ENCODE peak calls at places on chromosome 11, in eight cellular contexts. A, K, T, B, U, O, Q and C are unnamed samples. For H3K9me3, the result is how much of the 10 kb centered on the place peaks cover.

GRCh38 chr11:42770444-42771065 is 541.2 kb upstream of the API5 start:
- DNase-seq in A (no peak), B (no peak), K (no peak), O (no peak), T (no peak), U (peak), Q (peak), C (no peak)

GRCh38 chr11:31560842-31561476 is 51.4 kb downstream of the ELP4 start:
- DNase-seq in U (no peak), K (no peak), O (no peak), Q (no peak), T (no peak), B (no peak), A (no peak), C (no peak)

GRCh38 chr11:119365071-119365591 is 16.4 kb downstream of the USP2 start:
- DNase-seq in A (no peak), O (no peak), B (peak), K (no peak), U (no peak), Q (no peak), T (no peak), C (no peak)

GRCh38 chr11:21476588-21476987 is 716.3 kb upstream of the ANO5 start:
- DNase-seq in Q (no peak), B (no peak), K (no peak), T (no peak), O (no peak), U (no peak), A (no peak), C (no peak)

GRCh38 chr11:122207505-122207904 is 91.5 kb upstream of the BLID start:
- DNase-seq in K (no peak), A (no peak), T (no peak), U (no peak), Q (peak), B (peak), O (no peak), C (no peak)

GRCh38 chr11:90465553-90465952 is 242.7 kb upstream of the CHORDC1 start:
- DNase-seq in O (no peak), T (no peak), U (no peak), Q (no peak), A (no peak), K (no peak), B (no peak), C (no peak)

GRCh38 chr11:121344824-121345223 is 52.3 kb downstream of the SC5D start:
- DNase-seq in Q (no peak), B (no peak), U (no peak), T (no peak), O (no peak), A (no peak), K (no peak), C (no peak)

GRCh38 chr11:110513521-110514450 is 84.0 kb downstream of the FDX1 start:
- DNase-seq in U (no peak), A (no peak), B (peak), T (no peak), Q (peak), K (no peak), O (no peak), C (no peak)

GRCh38 chr11:26764825-26765224 is 43.0 kb upstream of the SLC5A12 start:
- DNase-seq in K (no peak), U (no peak), Q (no peak), A (no peak), O (no peak), B (no peak), T (no peak), C (no peak)

GRCh38 chr11:88604255-88604654 is 266.7 kb upstream of the CTSC start:
- DNase-seq in B (no peak), T (no peak), O (no peak), A (no peak), U (no peak), Q (peak), K (no peak), C (no peak)

GRCh38 chr11:34214961-34215805 is 109.8 kb downstream of the NAT10 start:
- DNase-seq in A (no peak), U (no peak), O (no peak), K (no peak), Q (no peak), B (no peak), T (no peak), C (no peak)

GRCh38 chr11:110356769-110357671 is 60.6 kb upstream of the RDX start:
- DNase-seq in A (no peak), B (no peak), O (no peak), T (no peak), Q (peak), U (no peak), K (peak), C (no peak)

GRCh38 chr11:87870081-87870480 is 305.2 kb downstream of the RAB38 start:
- DNase-seq in U (no peak), B (no peak), O (no peak), K (no peak), Q (no peak), T (no peak), A (no peak), C (no peak)

GRCh38 chr11:1238767-1239595 is 16.1 kb downstream of the MUC5B start:
- DNase-seq in U (peak), K (no peak), O (no peak), Q (no peak), T (no peak), B (no peak), A (no peak), C (no peak)

GRCh38 chr11:128294685-128295079 is 292.7 kb downstream of the ETS1 start:
- DNase-seq in O (no peak), K (no peak), T (no peak), Q (no peak), B (no peak), U (no peak), A (no peak), C (no peak)

GRCh38 chr11:71481101-71481960 is 28.3 kb downstream of the NADSYN1 start:
- DNase-seq in Q (no peak), U (no peak), A (no peak), O (no peak), B (no peak), K (no peak), T (no peak), C (no peak)

GRCh38 chr11:35746356-35747153 is 84.0 kb downstream of the TRIM44 start:
- DNase-seq in T (no peak), K (no peak), Q (peak), U (no peak), B (no peak), A (no peak), O (no peak), C (no peak)

GRCh38 chr11:110431212-110432073 is 1.7 kb downstream of the FDX1 start:
- DNase-seq in K (no peak), A (no peak), B (no peak), T (no peak), O (no peak), Q (peak), U (no peak), C (no peak)

GRCh38 chr11:3164540-3165151 is 464 bp downstream of the OSBPL5 start:
- DNase-seq in Q (no peak), U (no peak), A (no peak), O (no peak), T (no peak), K (no peak), B (peak), C (peak)

GRCh38 chr11:63445720-63446119 is 45.2 kb downstream of the PLAAT5 start:
- DNase-seq in A (no peak), U (no peak), O (no peak), Q (peak), K (no peak), B (no peak), T (no peak), C (no peak)

GRCh38 chr11:112499153-112499907 is 238.7 kb upstream of the PLET1 start:
- DNase-seq in O (no peak), K (no peak), Q (no peak), B (no peak), A (no peak), U (no peak), T (no peak), C (no peak)

GRCh38 chr11:69416123-69416475 is 65.4 kb upstream of the LINC01488 start:
- DNase-seq in A (no peak), U (no peak), Q (no peak), B (no peak), T (no peak), K (no peak), O (no peak), C (no peak)

GRCh38 chr11:99534812-99535211 is 514.1 kb downstream of the CNTN5 start:
- DNase-seq in O (no peak), U (no peak), Q (peak), T (no peak), B (no peak), K (no peak), A (no peak), C (no peak)

GRCh38 chr11:72373163-72373562 is 61.2 kb downstream of the CLPB start:
- DNase-seq in T (no peak), A (no peak), B (no peak), O (no peak), Q (no peak), K (no peak), U (peak), C (no peak)

GRCh38 chr11:91904792-91905785 is 319.5 kb upstream of the FAT3 start:
- DNase-seq in B (no peak), A (no peak), K (no peak), U (no peak), Q (no peak), T (no peak), O (no peak), C (no peak)

GRCh38 chr11:116773203-116774112 is 671 bp upstream of the BUD13 start:
- DNase-seq in O (peak), A (no peak), T (no peak), K (peak), U (no peak), B (no peak), Q (no peak), C (no peak)

GRCh38 chr11:106470230-106470629 is 392.8 kb downstream of the AASDHPPT start:
- DNase-seq in A (no peak), K (no peak), B (no peak), O (no peak), U (no peak), Q (no peak), T (no peak), C (no peak)

GRCh38 chr11:106467486-106467885 is 390.0 kb downstream of the AASDHPPT start:
- DNase-seq in U (no peak), A (no peak), K (no peak), O (no peak), Q (no peak), B (no peak), T (no peak), C (no peak)

GRCh38 chr11:106468531-106468930 is 391.1 kb downstream of the AASDHPPT start:
- DNase-seq in Q (peak), K (no peak), A (no peak), B (no peak), T (no peak), O (no peak), U (no peak), C (no peak)

GRCh38 chr11:106466441-106467190 is 389.2 kb downstream of the AASDHPPT start:
- DNase-seq in T (no peak), Q (peak), A (no peak), U (no peak), B (no peak), O (no peak), K (no peak), C (no peak)

DNA sequence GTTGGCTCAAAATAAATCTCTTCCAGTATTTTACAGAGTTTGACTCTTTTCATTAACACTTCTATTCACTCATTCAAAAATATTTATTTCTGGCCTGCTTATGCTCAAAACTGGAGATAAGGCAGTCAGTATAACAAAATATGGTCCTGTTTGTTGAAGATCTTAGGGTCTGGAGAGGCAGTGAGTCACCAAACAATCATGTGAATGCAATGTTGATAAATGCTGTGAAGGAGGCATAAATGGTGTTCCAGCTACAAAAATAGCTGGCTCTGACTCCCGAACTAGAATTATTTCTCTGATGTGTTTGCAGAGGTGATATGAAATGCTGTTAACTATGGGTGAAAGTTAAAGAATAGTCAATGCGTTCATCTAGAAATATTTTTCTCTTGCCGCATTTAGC is 390.6 kb downstream of the AASDHPPT start:
- DNase-seq in B (no peak), A (no peak), O (no peak), Q (peak), U (no peak), T (no peak), K (no peak), C (no peak)
- H3K9me3 ChIP-seq in B (under half), A (under half), O (under half), Q (under half), U (under half), T (under half), K (under half), C (under half)

DNA sequence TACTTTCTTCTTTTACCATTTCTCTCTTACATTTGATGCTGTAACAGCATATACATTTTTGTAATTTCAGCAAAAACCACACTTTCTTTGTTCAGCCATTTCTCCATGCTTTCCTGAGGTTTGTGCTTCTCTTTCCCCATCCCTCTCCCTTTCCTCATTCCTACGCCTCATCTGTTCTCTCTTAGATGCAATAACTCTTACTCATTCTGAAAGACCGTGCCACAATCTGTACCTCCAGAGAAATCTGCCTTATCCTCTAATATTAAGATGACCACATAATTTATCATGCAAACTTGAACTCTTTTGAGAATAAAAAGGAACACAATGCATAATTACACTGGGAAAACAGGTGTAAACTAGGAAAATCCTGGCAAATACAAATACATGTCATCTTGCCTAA is 588.9 kb downstream of the JRKL start:
- DNase-seq in O (no peak), B (no peak), T (no peak), A (no peak), U (no peak), Q (peak), K (no peak), C (no peak)
- H3K9me3 ChIP-seq in O (under half), B (under half), T (under half), A (under half), U (under half), Q (under half), K (under half), C (under half)

GRCh38 chr11:14073821-14074529 is 111.5 kb downstream of the SPON1 start:
- DNase-seq in T (no peak), K (no peak), Q (peak), U (no peak), A (no peak), O (no peak), B (peak), C (no peak)
- H3K9me3 ChIP-seq in T (under half), K (under half), Q (under half), U (under half), A (under half), O (under half), B (under half), C (under half)

GRCh38 chr11:62030071-62030684 is 62.7 kb upstream of the FTH1 start:
- DNase-seq in Q (peak), T (no peak), O (no peak), A (no peak), U (no peak), B (no peak), K (no peak), C (no peak)
- H3K9me3 ChIP-seq in Q (under half), T (under half), O (under half), A (under half), U (under half), B (under half), K (under half), C (under half)

GRCh38 chr11:124543554-124543953 is at the start of gene OR8B12:
- DNase-seq in A (no peak), U (no peak), T (no peak), Q (no peak), K (no peak), B (no peak), O (no peak), C (no peak)
- H3K9me3 ChIP-seq in A (under half), U (under half), T (under half), Q (under half), K (under half), B (under half), O (under half), C (under half)